ENCODE peak calls at places on chromosomes 1 and 21, in ten cellular contexts. H, T, A, F, Q, K, X, N, M and I are unnamed samples.

GRCh38 chr1:233652536-233652935 is 38.6 kb downstream of the KCNK1 start:
- DNase-seq in X (no peak), A (no peak), F (no peak), H (no peak), N (no peak), T (no peak), M (no peak), Q (no peak), K (no peak), I (no peak)

GRCh38 chr1:30264672-30265025 is 458.7 kb downstream of the MATN1 start:
- DNase-seq in F (no peak), N (no peak), K (no peak), A (no peak), H (no peak), X (no peak), M (no peak), Q (no peak), T (no peak), I (no peak)

GRCh38 chr1:79603862-79604261 is 597.3 kb upstream of the ADGRL4 start:
- DNase-seq in H (no peak), X (no peak), K (peak; percentile 6), A (no peak), Q (peak; percentile 79), N (no peak), F (peak; percentile 63), T (no peak), M (peak; percentile 65), I (no peak)

GRCh38 chr1:200625381-200625824 is 4.9 kb upstream of the KIF14 start:
- DNase-seq in T (no peak), H (no peak), K (no peak), F (peak; percentile 56), X (no peak), Q (no peak), N (no peak), A (no peak), M (peak; percentile 60), I (no peak)

GRCh38 chr1:246165826-246166709 is 341.0 kb downstream of the SMYD3 start:
- DNase-seq in T (peak; percentile 84), F (no peak), X (no peak), K (no peak), H (no peak), M (no peak), A (no peak), Q (no peak), N (peak; percentile 17), I (no peak)

GRCh38 chr1:52925571-52926005 is 1.5 kb upstream of the SCP2 start:
- DNase-seq in Q (no peak), M (peak; percentile 26), F (no peak), K (no peak), H (no peak), T (no peak), A (no peak), N (no peak), X (no peak), I (no peak)

GRCh38 chr1:60833173-60833572 is 249.2 kb upstream of the NFIA start:
- DNase-seq in X (no peak), Q (no peak), M (no peak), N (no peak), A (no peak), F (no peak), T (no peak), H (peak; percentile 22), K (no peak), I (no peak)

GRCh38 chr1:18725231-18725895 is 94.7 kb downstream of the PAX7 start:
- DNase-seq in K (no peak), Q (no peak), X (no peak), H (no peak), M (no peak), A (no peak), F (no peak), T (no peak), N (no peak), I (no peak)

GRCh38 chr21:31686272-31686913 is 26.9 kb downstream of the SOD1 start:
- DNase-seq in X (no peak), N (no peak), M (no peak), T (no peak), H (no peak), Q (no peak), A (no peak), K (no peak), F (no peak), I (no peak)

GRCh38 chr1:198201956-198202784 is 45.4 kb downstream of the NEK7 start:
- DNase-seq in A (peak; percentile 71), H (no peak), M (no peak), Q (no peak), F (no peak), K (no peak), N (no peak), X (no peak), T (no peak), I (no peak)

GRCh38 chr1:29800522-29800956 is 564.2 kb downstream of the PTPRU start:
- DNase-seq in X (no peak), A (no peak), N (no peak), T (no peak), H (no peak), F (no peak), Q (no peak), K (no peak), M (no peak), I (no peak)

GRCh38 chr1:29711582-29712274 is 475.4 kb downstream of the PTPRU start:
- DNase-seq in N (no peak), H (no peak), A (peak; percentile 49), T (no peak), X (no peak), K (peak; percentile 20), M (peak; percentile 57), F (peak; percentile 78), Q (peak; percentile 80), I (no peak)

GRCh38 chr1:192584951-192585350 is 9.4 kb downstream of the RGS1 start:
- DNase-seq in X (no peak), N (no peak), A (no peak), M (peak; percentile 67), H (no peak), F (no peak), K (no peak), Q (no peak), T (no peak), I (no peak)

GRCh38 chr1:91582431-91582921 is 81.8 kb downstream of the CDC7 start:
- DNase-seq in A (no peak), N (no peak), T (no peak), K (peak; percentile 57), H (no peak), M (peak; percentile 80), X (no peak), Q (peak; percentile 98), F (peak; percentile 100), I (no peak)

GRCh38 chr1:204113900-204114299 is 37.9 kb downstream of the ETNK2 start:
- DNase-seq in Q (no peak), F (peak; percentile 38), M (peak; percentile 22), N (no peak), T (no peak), H (no peak), A (no peak), K (no peak), X (no peak), I (no peak)

GRCh38 chr1:192654607-192655389 is 18.9 kb downstream of the RGS13 start:
- DNase-seq in A (peak; percentile 23), N (no peak), K (peak; percentile 69), T (no peak), F (peak; percentile 85), X (no peak), H (peak; percentile 11), Q (peak; percentile 61), M (peak; percentile 49), I (no peak)